ENCODE peak calls at places on chromosomes 1 and 21, in six cellular contexts. B is osteoblast, M is kidney epithelial cell, P is keratinocyte, F is K562, U is HCT116. Q is an unnamed sample.

GRCh38 chr1:223258751-223259177 is 105.2 kb downstream of the SUSD4 start:
- DNase-seq in P (no peak), B (peak), U (no peak), M (peak), F (peak), Q (peak)

GRCh38 chr1:20079661-20080305 is 9.8 kb downstream of the PLA2G5 start:
- DNase-seq in P (no peak), U (no peak), B (no peak), F (no peak), M (no peak), Q (no peak)

GRCh38 chr1:230312676-230313075 is 113.5 kb downstream of the PGBD5 start:
- DNase-seq in B (no peak), M (no peak), U (no peak), F (no peak), P (no peak), Q (no peak)

GRCh38 chr21:35314896-35315582 is 265.9 kb upstream of the RUNX1 start:
- DNase-seq in U (no peak), P (no peak), M (no peak), F (no peak), B (no peak), Q (no peak)

GRCh38 chr1:182735343-182735742 is 51.0 kb upstream of the RGS8 start:
- DNase-seq in P (no peak), B (no peak), M (no peak), U (no peak), F (no peak), Q (no peak)

GRCh38 chr21:34583926-34584563 is 30.9 kb downstream of the RCAN1 start:
- DNase-seq in P (no peak), B (no peak), M (no peak), F (no peak), U (no peak), Q (no peak)

GRCh38 chr1:234918216-234918841 is 210.3 kb downstream of the TOMM20 start:
- DNase-seq in M (no peak), P (no peak), B (peak), U (no peak), F (no peak), Q (no peak)

GRCh38 chr21:26169611-26170470 is 729 bp downstream of the APP start:
- DNase-seq in F (peak), U (peak), P (no peak), B (peak), M (no peak), Q (peak)

GRCh38 chr1:91769698-91770232 is 116.2 kb downstream of the TGFBR3 start:
- DNase-seq in P (no peak), U (no peak), F (no peak), M (no peak), B (no peak), Q (no peak)

GRCh38 chr1:27588256-27589232 is 15.4 kb downstream of the AHDC1 start:
- DNase-seq in P (no peak), B (peak), F (no peak), U (no peak), M (no peak), Q (no peak)

GRCh38 chr1:9070421-9071015 is 1.1 kb upstream of the SLC2A5 start:
- DNase-seq in U (no peak), F (no peak), M (no peak), B (no peak), P (no peak), Q (no peak)
- H3K4me3 ChIP-seq in U (no peak), F (no peak), M (no peak), B (no peak), P (no peak), Q (no peak)

GRCh38 chr1:6472391-6472790 is 6.4 kb upstream of the TNFRSF25 start:
- DNase-seq in P (no peak), U (no peak), B (peak), M (no peak), F (peak), Q (no peak)
- TF ChIP-seq CTCF in P (peak), U (peak), B (peak), M (peak), F (peak), Q (peak)

GRCh38 chr1:203321273-203322052 is 16.1 kb downstream of the BTG2 start:
- DNase-seq in B (no peak), M (no peak), F (no peak), U (no peak), P (no peak), Q (no peak)
- H3K4me3 ChIP-seq in B (no peak), M (no peak), F (no peak), U (no peak), P (no peak), Q (no peak)

DNA sequence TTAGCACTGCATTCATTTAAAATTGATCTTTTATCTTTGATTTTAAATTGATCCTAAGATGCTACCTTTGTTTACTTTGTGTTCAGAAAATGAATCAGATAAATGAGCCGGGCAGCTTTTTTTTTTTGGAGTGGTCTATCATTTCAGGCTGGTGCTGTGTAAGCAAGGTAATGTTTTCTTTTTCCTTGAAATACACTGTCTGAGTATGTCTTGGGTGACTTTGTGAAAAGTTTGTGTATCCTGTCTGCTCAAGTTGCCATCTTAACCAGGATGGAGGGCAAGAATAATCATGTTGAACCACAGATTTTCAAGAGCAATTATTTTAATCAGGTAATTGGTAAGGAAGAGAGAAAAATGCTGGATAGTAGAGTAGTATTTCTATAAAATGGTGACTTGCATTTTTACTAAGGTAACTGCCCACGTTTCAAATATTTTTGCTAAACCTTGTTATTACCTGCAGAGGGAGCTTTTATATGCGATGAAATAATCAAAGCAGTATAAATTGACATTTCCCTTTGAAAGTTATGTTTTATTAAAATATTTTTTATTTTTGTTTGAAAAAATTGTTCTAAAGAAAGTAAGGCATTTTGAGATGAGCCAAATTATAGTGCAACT is 11.1 kb downstream of the ADGRL2 start:
- DNase-seq in M (no peak), F (no peak), P (no peak), B (no peak), U (peak), Q (peak)
- TF ChIP-seq CTCF in M (peak), F (no peak), P (no peak), B (peak), U (peak), Q (peak)

GRCh38 chr1:44408181-44409018 is 3.3 kb downstream of the RNF220 start:
- DNase-seq in P (no peak), U (no peak), B (no peak), F (no peak), M (no peak), Q (no peak)

GRCh38 chr1:44406761-44407429 is 1.8 kb downstream of the RNF220 start:
- DNase-seq in M (no peak), U (no peak), B (no peak), F (no peak), P (no peak), Q (no peak)

GRCh38 chr1:44407430-44408180 is 2.5 kb downstream of the RNF220 start:
- DNase-seq in U (no peak), P (no peak), B (no peak), F (no peak), M (no peak), Q (no peak)

GRCh38 chr1:44409741-44410140 is 4.7 kb downstream of the RNF220 start:
- DNase-seq in M (no peak), F (no peak), U (no peak), P (no peak), B (no peak), Q (no peak)

DNA sequence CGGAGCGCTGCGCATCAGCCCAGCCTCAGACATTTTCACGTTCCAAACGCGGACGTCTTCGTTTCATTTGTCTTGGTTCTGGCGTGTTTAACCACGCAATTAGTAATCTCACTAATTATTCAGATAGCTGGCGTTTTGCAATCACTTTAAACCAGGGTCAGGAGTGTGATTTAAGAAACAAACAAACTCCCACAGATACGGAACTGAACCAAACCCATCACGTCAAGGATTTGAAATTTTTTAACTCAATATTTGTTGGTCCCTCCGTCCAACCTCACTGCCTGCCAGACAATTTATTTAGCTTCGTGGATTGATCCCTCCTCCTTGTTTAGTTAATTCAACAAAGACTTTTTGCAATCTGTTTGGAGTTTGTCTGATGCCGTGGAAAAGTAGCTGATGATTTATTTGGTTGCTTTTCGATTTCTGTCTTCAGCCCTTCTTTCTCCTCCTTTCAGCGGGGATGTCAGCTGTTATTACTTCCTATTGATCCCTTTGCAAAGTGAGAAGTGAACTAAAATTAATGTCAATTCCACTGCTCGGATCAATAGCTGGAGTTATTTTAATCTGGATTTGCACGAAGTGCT is 4.1 kb downstream of the RNF220 start:
- DNase-seq in M (no peak), F (no peak), P (no peak), U (no peak), B (no peak), Q (no peak)
- H3K4me3 ChIP-seq in M (no peak), F (no peak), P (no peak), U (no peak), B (no peak), Q (no peak)